ENCODE peak calls at places on chromosomes 3 and 15, in six cellular contexts. T is NT2/D1; Y is WERI-Rb-1; Q is neural progenitor cell; R is GM23248; F is CD8-positive, alpha-beta T cell. K is an unnamed sample.

GRCh38 chr3:122793568-122794416 is at the start of gene HSPBAP1:
- DNase-seq in T (peak; percentile 89), Y (peak; percentile 91), Q (peak; percentile 94), R (peak; percentile 93), F (peak; percentile 93), K (peak; percentile 96)

GRCh38 chr15:99452010-99452409 is 113.8 kb upstream of the MEF2A start:
- DNase-seq in T (no peak), Y (no peak), Q (no peak), R (no peak), F (peak; percentile 37), K (no peak)

GRCh38 chr15:35439291-35439690 is 106.7 kb downstream of the DPH6 start:
- DNase-seq in T (no peak), Y (no peak), Q (no peak), R (peak; percentile 72), F (no peak), K (peak; percentile 89)

GRCh38 chr3:18079739-18080138 is 337.3 kb upstream of the TBC1D5 start:
- DNase-seq in T (no peak), Y (no peak), Q (no peak), R (peak; percentile 6), F (no peak), K (peak; percentile 19)

GRCh38 chr15:59904450-59904979 is 99.6 kb upstream of the FOXB1 start:
- DNase-seq in T (no peak), Y (no peak), Q (no peak), R (no peak), F (no peak), K (no peak)

GRCh38 chr3:123321806-123322205 is 120.1 kb downstream of the SEC22A start:
- DNase-seq in T (no peak), Y (no peak), Q (no peak), R (no peak), F (no peak), K (no peak)

GRCh38 chr3:189355115-189355480 is 183.3 kb downstream of the TPRG1 start:
- DNase-seq in T (no peak), Y (no peak), Q (no peak), R (peak; percentile 14), F (no peak), K (no peak)

GRCh38 chr15:62989366-62990055 is 53.0 kb upstream of the TPM1 start:
- DNase-seq in T (no peak), Y (no peak), Q (no peak), R (peak; percentile 50), F (no peak), K (no peak)

GRCh38 chr3:117665311-117665710 is 955.7 kb downstream of the TUSC7 start:
- DNase-seq in T (no peak), Y (no peak), Q (no peak), R (no peak), F (no peak), K (no peak)

GRCh38 chr3:183980408-183980807 is 37.3 kb downstream of the ABCC5 start:
- DNase-seq in T (no peak), Y (no peak), Q (no peak), R (no peak), F (no peak), K (peak; percentile 82)

GRCh38 chr3:16059081-16059537 is 115.4 kb upstream of the GALNT15 start:
- DNase-seq in T (no peak), Y (no peak), Q (no peak), R (peak; percentile 49), F (no peak), K (peak; percentile 52)

GRCh38 chr3:38031022-38031994 is 1.9 kb upstream of the PLCD1 start:
- DNase-seq in T (no peak), Y (no peak), Q (no peak), R (peak; percentile 92), F (no peak), K (no peak)

GRCh38 chr15:85722789-85723188 is 71.9 kb downstream of the KLHL25 start:
- DNase-seq in T (no peak), Y (no peak), Q (no peak), R (no peak), F (no peak), K (no peak)

GRCh38 chr15:97909291-97909891 is 51.1 kb upstream of the ARRDC4 start:
- DNase-seq in T (peak; percentile 66), Y (peak; percentile 44), Q (peak; percentile 80), R (peak; percentile 71), F (peak; percentile 68), K (peak; percentile 79)

GRCh38 chr3:173733029-173733652 is 335.6 kb downstream of the NLGN1 start:
- DNase-seq in T (no peak), Y (no peak), Q (no peak), R (peak; percentile 68), F (no peak), K (peak; percentile 75)

GRCh38 chr3:109325109-109325508 is 8.8 kb upstream of the DPPA2 start:
- DNase-seq in T (no peak), Y (no peak), Q (no peak), R (no peak), F (no peak), K (no peak)

GRCh38 chr3:188294823-188295487 is 141.0 kb downstream of the LPP start:
- DNase-seq in T (no peak), Y (no peak), Q (no peak), R (peak; percentile 96), F (no peak), K (peak; percentile 96)

GRCh38 chr3:52247455-52248164 is 2.1 kb downstream of the PPM1M start:
- DNase-seq in T (no peak), Y (no peak), Q (no peak), R (no peak), F (no peak), K (no peak)

GRCh38 chr3:52246728-52247454 is 1.3 kb downstream of the PPM1M start:
- DNase-seq in T (no peak), Y (no peak), Q (no peak), R (no peak), F (no peak), K (no peak)

GRCh38 chr3:52244061-52244628 is 1.4 kb upstream of the PPM1M start:
- DNase-seq in T (no peak), Y (no peak), Q (no peak), R (peak; percentile 85), F (no peak), K (peak; percentile 19)

GRCh38 chr3:52246264-52246620 is 683 bp downstream of the PPM1M start:
- DNase-seq in T (no peak), Y (no peak), Q (no peak), R (peak; percentile 28), F (no peak), K (no peak)

DNA sequence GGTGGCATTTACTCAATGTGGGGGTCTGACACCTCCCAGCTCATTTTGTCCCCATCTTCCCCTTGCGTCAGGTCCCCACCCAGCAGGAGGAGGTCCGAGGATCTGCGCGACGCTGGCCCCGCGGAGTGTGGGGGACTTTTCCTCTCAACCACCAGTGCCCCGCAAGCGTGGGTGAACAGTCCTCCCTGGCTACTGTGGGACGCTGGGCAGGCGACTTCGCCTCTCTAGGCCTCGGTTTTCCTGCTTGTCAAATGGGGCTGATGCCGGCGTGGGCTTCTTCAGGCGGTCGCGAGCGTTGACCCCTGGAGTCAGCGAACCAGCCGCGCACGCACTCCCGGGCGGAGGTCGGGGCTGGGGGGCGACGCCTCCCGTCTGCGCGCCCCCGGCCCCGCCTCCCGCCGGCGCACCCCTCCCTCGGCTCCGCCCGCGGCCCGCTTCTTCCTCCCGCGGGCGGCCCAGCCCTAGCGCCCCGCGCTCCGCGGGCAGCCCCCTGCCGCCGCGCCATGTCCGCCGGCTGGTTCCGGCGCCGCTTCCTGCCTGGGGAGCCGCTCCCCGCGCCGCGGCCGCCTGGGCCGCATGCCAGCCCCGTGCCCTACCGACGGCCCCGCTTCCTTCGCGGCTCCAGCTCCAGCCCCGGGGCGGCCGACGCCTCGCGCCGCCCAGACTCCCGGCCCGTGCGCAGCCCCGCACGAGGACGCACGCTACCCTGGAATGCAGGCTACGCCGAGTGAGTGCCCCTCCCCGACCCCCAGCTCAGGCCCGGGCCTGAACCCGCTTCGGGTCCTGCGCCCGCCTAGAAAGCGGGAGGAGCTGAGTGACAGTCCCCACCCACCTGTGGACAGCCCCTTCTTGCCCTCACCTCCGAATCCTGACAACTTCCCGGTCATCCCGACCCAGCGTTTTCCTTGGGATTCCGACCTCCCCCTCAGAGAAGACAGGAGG is at the start of gene PPM1M:
- DNase-seq in T (peak; percentile 51), Y (no peak), Q (peak; percentile 83), R (peak; percentile 72), F (peak; percentile 84), K (peak; percentile 50)
- H3K4me3 ChIP-seq in T (peak within 1 kb of the TSS; percentile 51), Y (no peak within 1 kb of the TSS), Q (peak within 1 kb of the TSS; percentile 49), R (peak within 1 kb of the TSS; percentile 73), F (peak within 1 kb of the TSS; percentile 70), K (peak within 1 kb of the TSS; percentile 65)

DNA sequence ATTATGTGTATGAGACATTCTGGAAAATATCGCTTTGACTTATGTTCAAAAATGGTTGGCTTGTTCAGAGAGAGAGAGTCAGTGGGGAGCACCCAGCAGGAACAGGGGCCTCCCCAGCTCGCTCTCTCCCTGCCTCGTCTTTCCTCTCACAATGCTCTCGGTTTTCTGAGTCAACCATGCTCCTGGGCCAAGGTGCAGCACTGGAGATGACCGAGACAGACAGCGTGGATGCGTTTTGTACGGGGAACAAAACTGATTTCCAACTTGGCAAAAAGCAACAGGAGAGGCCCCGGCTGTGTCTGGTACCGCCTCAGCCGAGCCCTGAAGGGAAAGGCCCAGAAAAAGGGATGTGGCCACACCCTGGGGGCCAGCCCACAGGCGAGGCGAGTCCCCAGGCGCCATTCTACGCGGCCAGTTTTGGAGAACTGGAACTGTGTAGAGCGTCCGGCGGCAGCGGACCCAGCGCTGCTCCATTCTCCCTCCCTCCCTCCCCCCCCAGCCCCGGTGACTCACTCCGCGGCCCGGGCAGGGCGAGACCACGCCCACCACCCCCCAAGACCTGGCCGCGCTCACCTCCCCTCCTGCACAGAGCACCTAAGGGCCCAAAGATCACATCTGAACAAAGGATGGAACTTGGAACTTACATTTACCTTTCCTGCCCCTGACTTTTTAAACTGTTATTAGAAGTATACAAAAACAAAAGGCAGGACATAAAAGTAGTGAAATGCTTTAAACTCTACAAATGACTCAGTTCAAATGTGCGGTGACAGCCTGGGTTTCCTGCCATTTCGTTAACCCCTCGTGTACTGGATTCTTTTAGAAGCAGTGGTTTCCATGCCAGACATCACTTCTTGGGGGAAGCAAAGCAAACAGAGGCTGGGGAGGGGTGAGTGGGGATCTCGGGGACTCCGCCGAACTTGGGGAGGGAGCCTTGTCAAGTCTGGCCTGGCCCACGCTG is 12.7 kb downstream of the ATP10A start:
- DNase-seq in T (peak; percentile 18), Y (no peak), Q (peak; percentile 67), R (peak; percentile 94), F (peak; percentile 83), K (peak; percentile 13)
- H3K4me3 ChIP-seq in T (peak overlapping the region; percentile 42), Y (no peak overlapping the region), Q (peak overlapping the region; percentile 35), R (peak overlapping the region; percentile 69), F (peak overlapping the region; percentile 45), K (peak overlapping the region; percentile 33)

GRCh38 chr15:65630760-65631159 is 9.0 kb downstream of the SLC24A1 start:
- DNase-seq in T (no peak), Y (no peak), Q (no peak), R (no peak), F (no peak), K (no peak)

GRCh38 chr15:65629548-65629947 is 7.8 kb downstream of the SLC24A1 start:
- DNase-seq in T (no peak), Y (no peak), Q (no peak), R (no peak), F (no peak), K (no peak)

GRCh38 chr15:65633752-65634151 is 12.0 kb downstream of the SLC24A1 start:
- DNase-seq in T (no peak), Y (no peak), Q (peak; percentile 28), R (no peak), F (no peak), K (no peak)

GRCh38 chr15:65632780-65633384 is 11.1 kb downstream of the SLC24A1 start:
- DNase-seq in T (no peak), Y (peak; percentile 46), Q (no peak), R (no peak), F (no peak), K (no peak)

GRCh38 chr15:65631503-65631902 is 9.8 kb downstream of the SLC24A1 start:
- DNase-seq in T (no peak), Y (no peak), Q (no peak), R (no peak), F (no peak), K (no peak)
- H3K4me3 ChIP-seq in T (no peak overlapping the region), Y (no peak overlapping the region), Q (no peak overlapping the region), R (no peak overlapping the region), F (no peak overlapping the region), K (no peak overlapping the region)

GRCh38 chr3:63478962-63479660 is 173.4 kb upstream of the SNTN start:
- DNase-seq in T (no peak), Y (no peak), Q (no peak), R (peak; percentile 46), F (no peak), K (no peak)
- H3K4me3 ChIP-seq in T (no peak overlapping the region), Y (no peak overlapping the region), Q (no peak overlapping the region), R (no peak overlapping the region), F (no peak overlapping the region), K (no peak overlapping the region)